ENCODE peak calls at places on chromosomes 4 and X, in ten cellular contexts. R is CD4-positive, alpha-beta T cell; O is GM23248; I is caudate nucleus; U is right lobe of liver; C is CD4-positive, CD25-positive, alpha-beta regulatory T cell; Z is tibial nerve; Q is uterus; S is ovary; D is CD8-positive, alpha-beta memory T cell. H is an unnamed sample.
A peak's percentile ranks its signal among the peaks of the same experiment; 100 is the strongest.

GRCh38 chr4:54586343-54586953 is 71.3 kb upstream of the KIT start:
- DNase-seq in O (peak; percentile 84), S (no peak), U (no peak), Q (no peak), C (no peak), I (no peak), Z (no peak), R (no peak), D (no peak), H (no peak)

GRCh38 chr4:149961876-149962597 is 116.2 kb upstream of the DCLK2 start:
- DNase-seq in C (no peak), U (no peak), S (no peak), Q (no peak), Z (no peak), D (no peak), R (no peak), I (no peak), O (peak; percentile 59), H (no peak)

GRCh38 chr4:3022651-3023050 is 51.7 kb downstream of the HTT-AS start:
- DNase-seq in U (no peak), C (no peak), D (no peak), S (no peak), I (no peak), Q (no peak), Z (no peak), R (no peak), O (no peak), H (no peak)

GRCh38 chr4:145843148-145843547 is 95.5 kb downstream of the ZNF827 start:
- DNase-seq in C (no peak), D (no peak), I (no peak), O (peak; percentile 85), Q (no peak), S (no peak), Z (no peak), U (no peak), R (no peak), H (no peak)

GRCh38 chrX:45850775-45851433 is 650.2 kb upstream of the DIPK2B start:
- DNase-seq in Q (peak; percentile 19), C (no peak), U (no peak), O (peak; percentile 60), Z (no peak), S (peak; percentile 28), D (peak; percentile 19), R (peak; percentile 0), I (no peak), H (peak; percentile 19)

GRCh38 chrX:40146471-40147398 is 49.0 kb upstream of the BCOR start:
- DNase-seq in I (no peak), D (peak; percentile 36), Q (peak; percentile 44), U (no peak), C (no peak), Z (no peak), R (no peak), O (peak; percentile 67), S (peak; percentile 52), H (no peak)

GRCh38 chr4:36243355-36244256 is 708 bp downstream of the ARAP2 start:
- DNase-seq in C (peak; percentile 32), S (peak; percentile 22), U (no peak), D (peak; percentile 54), Z (no peak), I (no peak), O (peak; percentile 17), Q (peak; percentile 46), R (peak; percentile 17), H (peak; percentile 27)

GRCh38 chrX:147828719-147829118 is 83.0 kb upstream of the FMR1 start:
- DNase-seq in U (no peak), I (no peak), S (no peak), O (no peak), C (no peak), D (no peak), R (no peak), Q (no peak), Z (no peak), H (no peak)

GRCh38 chr4:25346913-25347312 is 30.1 kb upstream of the ANAPC4 start:
- DNase-seq in I (no peak), S (no peak), Q (no peak), U (no peak), R (no peak), D (no peak), O (no peak), C (no peak), Z (no peak), H (no peak)

GRCh38 chrX:49995021-49995731 is 72.8 kb downstream of the CLCN5 start:
- DNase-seq in C (no peak), Z (no peak), R (no peak), D (no peak), Q (no peak), I (no peak), U (no peak), O (peak; percentile 65), S (no peak), H (no peak)

GRCh38 chr4:6941796-6942195 is 32.2 kb downstream of the TBC1D14 start:
- DNase-seq in Q (no peak), U (no peak), C (no peak), I (no peak), Z (no peak), R (no peak), D (no peak), S (no peak), O (no peak), H (no peak)

GRCh38 chr4:127578967-127579366 is 53.8 kb upstream of the INTU start:
- DNase-seq in U (no peak), S (no peak), I (no peak), O (no peak), D (no peak), C (no peak), Q (no peak), R (no peak), Z (no peak), H (no peak)

GRCh38 chr4:22412013-22412412 is 103.9 kb downstream of the ADGRA3 start:
- DNase-seq in R (no peak), O (no peak), Z (no peak), U (no peak), Q (no peak), S (no peak), I (no peak), D (no peak), C (no peak), H (no peak)
- H3K27ac ChIP-seq in R (no peak overlapping the region), O (no peak overlapping the region), Z (no peak overlapping the region), U (no peak overlapping the region), Q (no peak overlapping the region), S (no peak overlapping the region), I (no peak overlapping the region), D (no peak overlapping the region), C (no peak overlapping the region), H (no peak overlapping the region)

DNA sequence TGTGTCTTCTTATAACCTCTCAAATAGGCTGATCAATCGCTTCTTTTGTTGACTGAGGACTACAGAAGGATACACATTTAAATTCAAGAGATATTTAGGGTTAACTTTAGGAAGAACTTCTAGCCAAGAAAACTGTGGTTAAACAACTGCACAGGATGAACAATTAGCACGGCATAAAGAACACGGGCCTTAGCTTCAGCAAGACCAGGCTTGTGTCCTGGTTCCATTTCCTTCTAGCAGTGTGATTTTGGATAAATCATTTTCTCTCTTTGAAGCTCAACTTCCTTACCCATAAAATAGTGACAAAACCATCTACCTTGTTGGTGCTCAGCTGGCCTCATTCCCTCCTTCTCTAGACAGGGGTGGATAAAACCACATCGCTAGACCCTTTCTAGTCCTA is 117.6 kb downstream of the TSPAN5 start:
- DNase-seq in R (no peak), S (no peak), Z (no peak), C (no peak), I (no peak), D (no peak), U (no peak), Q (no peak), O (no peak), H (no peak)
- H3K27ac ChIP-seq in R (no peak overlapping the region), S (no peak overlapping the region), Z (no peak overlapping the region), C (no peak overlapping the region), I (no peak overlapping the region), D (no peak overlapping the region), U (no peak overlapping the region), Q (no peak overlapping the region), O (no peak overlapping the region), H (no peak overlapping the region)

DNA sequence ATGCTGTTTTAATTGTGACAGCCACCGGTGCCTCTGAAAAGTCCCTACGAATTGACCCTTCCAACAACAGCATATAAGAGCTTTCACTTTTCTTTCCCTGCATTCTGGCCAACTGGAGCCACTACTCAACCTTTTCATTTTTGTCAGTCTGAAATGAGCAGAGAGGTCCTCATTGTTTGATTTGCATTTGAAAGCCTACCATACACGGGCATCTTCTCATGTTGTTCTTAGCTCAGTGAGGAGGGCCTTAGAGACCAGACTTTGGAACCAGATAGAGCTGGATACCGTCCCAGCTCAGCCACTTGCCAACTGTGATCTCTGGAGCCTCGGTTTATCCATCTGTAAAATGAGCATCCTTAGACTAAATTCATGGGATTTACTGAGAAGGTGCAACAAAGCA is 16.9 kb upstream of the TMSB4X start:
- DNase-seq in I (no peak), Q (no peak), R (no peak), S (no peak), D (no peak), Z (no peak), U (no peak), O (no peak), C (no peak), H (no peak)
- H3K27ac ChIP-seq in I (no peak overlapping the region), Q (no peak overlapping the region), R (peak overlapping the region; percentile 89), S (no peak overlapping the region), D (peak overlapping the region; percentile 48), Z (no peak overlapping the region), U (peak overlapping the region; percentile 62), O (no peak overlapping the region), C (peak overlapping the region; percentile 89), H (no peak overlapping the region)

GRCh38 chr4:71268156-71268555 is 70.7 kb upstream of the SLC4A4 start:
- DNase-seq in Z (no peak), O (peak; percentile 37), S (no peak), R (no peak), U (no peak), D (no peak), Q (no peak), C (no peak), I (no peak), H (no peak)
- H3K27ac ChIP-seq in Z (no peak overlapping the region), O (peak overlapping the region; percentile 7), S (no peak overlapping the region), R (no peak overlapping the region), U (no peak overlapping the region), D (no peak overlapping the region), Q (no peak overlapping the region), C (no peak overlapping the region), I (no peak overlapping the region), H (no peak overlapping the region)

GRCh38 chr4:173524218-173525117 is 5.6 kb downstream of the HAND2 start:
- DNase-seq in S (no peak), D (no peak), Q (no peak), Z (no peak), U (no peak), O (no peak), I (no peak), C (no peak), R (no peak), H (no peak)

GRCh38 chr4:173521474-173522159 is 8.4 kb downstream of the HAND2 start:
- DNase-seq in O (no peak), U (no peak), I (no peak), C (no peak), R (no peak), Q (peak; percentile 65), D (no peak), S (no peak), Z (no peak), H (no peak)

GRCh38 chr4:173522160-173522873 is 7.7 kb downstream of the HAND2 start:
- DNase-seq in C (no peak), Z (peak; percentile 76), R (no peak), I (no peak), S (peak; percentile 93), O (peak; percentile 99), Q (peak; percentile 94), U (peak; percentile 72), D (no peak), H (no peak)

GRCh38 chr4:173520921-173521473 is 9.0 kb downstream of the HAND2 start:
- DNase-seq in I (no peak), O (peak; percentile 38), U (no peak), R (no peak), D (no peak), Q (no peak), Z (no peak), C (no peak), S (no peak), H (no peak)

GRCh38 chr4:173522874-173523395 is 7.1 kb downstream of the HAND2 start:
- DNase-seq in Q (no peak), C (no peak), D (no peak), U (no peak), Z (no peak), I (no peak), R (no peak), O (peak; percentile 76), S (no peak), H (no peak)
- H3K27ac ChIP-seq in Q (peak overlapping the region; percentile 99), C (no peak overlapping the region), D (no peak overlapping the region), U (peak overlapping the region; percentile 29), Z (peak overlapping the region; percentile 83), I (no peak overlapping the region), R (no peak overlapping the region), O (peak overlapping the region; percentile 100), S (peak overlapping the region; percentile 91), H (no peak overlapping the region)